ENCODE peak calls at places on chromosomes 1 and 21, in seven cellular contexts. V is suprapubic skin, A is right lobe of liver, D is small intestine, M is MM.1S, Y is upper lobe of left lung, G is ascending aorta. Q is an unnamed sample.

GRCh38 chr1:151477066-151477465 is 17.8 kb upstream of the POGZ start:
- DNase-seq in V (no peak), A (no peak), D (no peak), M (no peak), Y (no peak), G (no peak), Q (no peak)

GRCh38 chr1:100428160-100428559 is 75.9 kb downstream of the CDC14A start:
- DNase-seq in V (no peak), A (no peak), D (no peak), M (no peak), Y (no peak), G (no peak), Q (no peak)

GRCh38 chr1:232915212-232915611 is 35.2 kb upstream of the NTPCR start:
- DNase-seq in V (no peak), A (no peak), D (no peak), M (no peak), Y (no peak), G (no peak), Q (no peak)

GRCh38 chr1:95197616-95198252 is 36.3 kb upstream of the RWDD3 start:
- DNase-seq in V (no peak), A (no peak), D (no peak), M (no peak), Y (no peak), G (no peak), Q (no peak)

GRCh38 chr1:44512313-44512885 is 107.3 kb downstream of the RNF220 start:
- DNase-seq in V (no peak), A (no peak), D (no peak), M (no peak), Y (no peak), G (no peak), Q (no peak)

GRCh38 chr1:32817815-32818786 is 648 bp downstream of the S100PBP start:
- DNase-seq in V (peak; percentile 90), A (peak; percentile 86), D (peak; percentile 69), M (peak; percentile 64), Y (peak; percentile 90), G (peak; percentile 88), Q (peak; percentile 85)

GRCh38 chr1:17250601-17251000 is 1.7 kb downstream of the PADI3 start:
- DNase-seq in V (no peak), A (no peak), D (peak; percentile 91), M (no peak), Y (no peak), G (no peak), Q (peak; percentile 97)

GRCh38 chr1:10865518-10866313 is 69.3 kb upstream of the CASZ1 start:
- DNase-seq in V (no peak), A (no peak), D (no peak), M (no peak), Y (no peak), G (no peak), Q (no peak)

GRCh38 chr1:84998642-84999280 is 1.8 kb upstream of the MCOLN2 start:
- DNase-seq in V (no peak), A (no peak), D (peak; percentile 44), M (no peak), Y (no peak), G (no peak), Q (peak; percentile 22)

GRCh38 chr1:106217765-106218164 is 838.7 kb upstream of the PRMT6 start:
- DNase-seq in V (no peak), A (no peak), D (no peak), M (no peak), Y (no peak), G (no peak), Q (no peak)

GRCh38 chr1:17004466-17005364 is 7.0 kb downstream of the ATP13A2 start:
- DNase-seq in V (no peak), A (no peak), D (no peak), M (no peak), Y (peak; percentile 65), G (no peak), Q (no peak)

GRCh38 chr1:24505816-24506215 is 3.2 kb downstream of the RCAN3 start:
- DNase-seq in V (no peak), A (no peak), D (no peak), M (no peak), Y (no peak), G (no peak), Q (no peak)

GRCh38 chr1:165116732-165117131 is 239.8 kb downstream of the LMX1A start:
- DNase-seq in V (no peak), A (no peak), D (no peak), M (no peak), Y (no peak), G (no peak), Q (no peak)

GRCh38 chr1:156165083-156165482 is 11.7 kb downstream of the SEMA4A start:
- DNase-seq in V (no peak), A (no peak), D (no peak), M (no peak), Y (no peak), G (no peak), Q (peak; percentile 3)

GRCh38 chr21:34835526-34835925 is 166.7 kb downstream of the CLIC6 start:
- DNase-seq in V (no peak), A (no peak), D (no peak), M (no peak), Y (no peak), G (peak; percentile 78), Q (no peak)

GRCh38 chr1:48492392-48492791 is 20.4 kb upstream of the SPATA6 start:
- DNase-seq in V (no peak), A (no peak), D (peak; percentile 54), M (no peak), Y (no peak), G (no peak), Q (peak; percentile 78)

GRCh38 chr1:239854956-239855355 is 236.7 kb upstream of the FMN2 start:
- DNase-seq in V (no peak), A (no peak), D (no peak), M (no peak), Y (no peak), G (no peak), Q (no peak)

GRCh38 chr1:150185481-150185880 is 35.8 kb downstream of the PLEKHO1 start:
- DNase-seq in V (no peak), A (no peak), D (no peak), M (no peak), Y (no peak), G (no peak), Q (no peak)

GRCh38 chr1:93813076-93813475 is 65.9 kb downstream of the DNTTIP2 start:
- DNase-seq in V (no peak), A (no peak), D (peak; percentile 54), M (no peak), Y (no peak), G (no peak), Q (no peak)

GRCh38 chr1:207361910-207362309 is 40.4 kb downstream of the CD55 start:
- DNase-seq in V (no peak), A (no peak), D (no peak), M (no peak), Y (no peak), G (no peak), Q (no peak)

GRCh38 chr1:7220007-7220406 is 434.8 kb downstream of the CAMTA1 start:
- DNase-seq in V (no peak), A (no peak), D (no peak), M (no peak), Y (no peak), G (no peak), Q (no peak)

GRCh38 chr1:54581621-54582035 is 33.6 kb downstream of the ACOT11 start:
- DNase-seq in V (peak; percentile 89), A (peak; percentile 96), D (peak; percentile 71), M (no peak), Y (peak; percentile 85), G (peak; percentile 98), Q (peak; percentile 86)

DNA sequence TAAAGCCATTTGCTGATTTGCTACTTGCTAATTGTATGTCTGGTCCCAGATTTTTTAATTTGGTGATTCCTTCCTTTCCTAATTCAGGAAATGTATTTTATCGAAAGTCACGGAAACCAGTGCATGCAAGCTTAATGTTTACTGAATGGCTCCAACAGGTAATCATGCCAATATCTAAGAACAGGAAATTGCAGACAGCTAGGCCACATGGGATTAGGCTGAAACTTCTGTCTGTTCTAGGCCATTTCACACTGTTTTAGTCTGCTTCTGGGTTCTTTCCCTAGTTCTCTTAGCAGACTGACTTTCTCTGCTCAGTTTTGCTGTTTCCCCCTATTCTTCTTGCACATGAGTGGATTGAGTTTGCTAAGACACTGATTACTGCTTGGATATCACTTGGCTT is 111.4 kb downstream of the NTNG1 start:
- DNase-seq in V (no peak), A (no peak), D (no peak), M (no peak), Y (no peak), G (no peak), Q (no peak)
- H3K9me3 ChIP-seq in V (no peaks in the 10 kb centered on the region), A (no peaks in the 10 kb centered on the region), D (no peaks in the 10 kb centered on the region), M (no peaks in the 10 kb centered on the region), Y (no peaks in the 10 kb centered on the region), G (no peaks in the 10 kb centered on the region), Q (no peaks in the 10 kb centered on the region)

GRCh38 chr1:247747616-247748015 is 325 bp downstream of the OR14A2 start:
- DNase-seq in V (no peak), A (no peak), D (no peak), M (no peak), Y (peak; percentile 48), G (no peak), Q (no peak)
- H3K9me3 ChIP-seq in V (peaks cover 22% of the 10 kb centered on the region), A (no peaks in the 10 kb centered on the region), D (no peaks in the 10 kb centered on the region), M (no peaks in the 10 kb centered on the region), Y (peaks cover 10% of the 10 kb centered on the region), G (no peaks in the 10 kb centered on the region), Q (peaks cover 8% of the 10 kb centered on the region)

DNA sequence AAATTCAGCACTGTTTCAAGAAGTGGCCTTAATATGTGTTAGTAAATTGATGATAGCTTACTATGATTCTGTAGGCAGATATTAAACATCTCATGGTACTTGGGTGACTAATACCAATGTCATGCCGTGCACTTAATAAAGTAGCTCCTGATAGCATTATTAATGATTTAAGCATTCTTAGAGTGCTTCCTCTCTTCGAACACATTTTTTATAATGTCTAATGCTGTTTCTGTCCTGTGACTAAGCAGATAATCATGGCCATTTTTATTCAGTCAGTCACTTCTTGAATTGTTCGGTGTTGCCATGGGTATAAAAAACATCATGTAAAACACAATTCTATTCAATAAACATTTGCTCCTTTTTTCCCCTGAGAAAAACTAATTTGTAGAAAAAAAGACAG is 804.6 kb upstream of the ADGRL4 start:
- DNase-seq in V (no peak), A (no peak), D (no peak), M (no peak), Y (no peak), G (no peak), Q (no peak)
- H3K9me3 ChIP-seq in V (no peaks in the 10 kb centered on the region), A (no peaks in the 10 kb centered on the region), D (no peaks in the 10 kb centered on the region), M (no peaks in the 10 kb centered on the region), Y (no peaks in the 10 kb centered on the region), G (no peaks in the 10 kb centered on the region), Q (no peaks in the 10 kb centered on the region)

GRCh38 chr21:10627316-10627863 is 106.0 kb downstream of the TPTE start:
- DNase-seq in V (no peak), A (no peak), D (no peak), M (no peak), Y (peak; percentile 86), G (no peak), Q (no peak)
- H3K9me3 ChIP-seq in V (peaks cover 18% of the 10 kb centered on the region), A (no peaks in the 10 kb centered on the region), D (peaks cover 6% of the 10 kb centered on the region), M (no peaks in the 10 kb centered on the region), Y (peaks cover 36% of the 10 kb centered on the region), G (peaks cover 19% of the 10 kb centered on the region), Q (peaks cover 72% of the 10 kb centered on the region)

DNA sequence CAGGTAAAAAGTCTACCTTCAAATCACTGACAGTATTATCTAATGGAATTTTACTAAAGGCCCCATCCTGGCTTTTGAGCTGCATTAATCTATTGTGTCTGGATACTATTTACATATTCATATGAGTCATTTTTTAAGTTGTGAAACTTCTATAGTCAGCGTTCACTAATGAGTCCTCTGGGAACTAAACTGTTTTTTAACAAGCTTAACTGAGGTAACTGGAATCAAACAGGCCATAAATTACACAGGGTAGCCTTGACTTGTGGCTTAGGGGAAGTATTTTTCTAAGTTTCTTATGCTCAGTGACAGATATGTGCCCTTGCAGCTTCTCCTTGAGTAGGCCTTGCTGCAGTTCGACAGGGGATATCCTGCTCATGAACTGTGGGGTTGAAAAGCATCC is 68.8 kb downstream of the JMJD4 start:
- DNase-seq in V (no peak), A (no peak), D (no peak), M (no peak), Y (no peak), G (no peak), Q (no peak)
- H3K9me3 ChIP-seq in V (peaks cover 85% of the 10 kb centered on the region), A (peaks cover 3% of the 10 kb centered on the region), D (peaks cover 13% of the 10 kb centered on the region), M (no peaks in the 10 kb centered on the region), Y (peaks cover 100% of the 10 kb centered on the region), G (peaks cover 100% of the 10 kb centered on the region), Q (peaks cover 100% of the 10 kb centered on the region)

Q was measured in mucosa of descending colon.